ENCODE peak calls at places on chromosomes 12 and 14, in five cellular contexts. F, D, I, T and P are unnamed samples.

GRCh38 chr14:58645641-58646040 is 7.9 kb downstream of the DACT1 start:
- DNase-seq in F (no peak), D (no peak), I (no peak), T (no peak), P (no peak)

GRCh38 chr12:72273499-72273837 is 1.3 kb downstream of the TRHDE start:
- DNase-seq in F (peak), D (no peak), I (no peak), T (no peak), P (no peak)

GRCh38 chr12:65518771-65519170 is 240.3 kb downstream of the MSRB3 start:
- DNase-seq in F (peak), D (peak), I (no peak), T (no peak), P (no peak)

GRCh38 chr12:45191239-45191638 is 24.7 kb upstream of the ANO6 start:
- DNase-seq in F (peak), D (peak), I (no peak), T (peak), P (no peak)

GRCh38 chr14:88793259-88793625 is 489 bp upstream of the EML5 start:
- DNase-seq in F (no peak), D (no peak), I (no peak), T (no peak), P (no peak)

GRCh38 chr12:96112733-96113132 is 77.3 kb upstream of the LTA4H start:
- DNase-seq in F (no peak), D (no peak), I (no peak), T (no peak), P (no peak)

GRCh38 chr12:109357032-109357431 is 9.3 kb downstream of the MYO1H start:
- DNase-seq in F (no peak), D (no peak), I (no peak), T (no peak), P (no peak)

GRCh38 chr12:50734409-50735263 is 29.3 kb upstream of the ATF1 start:
- DNase-seq in F (peak), D (peak), I (peak), T (peak), P (peak)

GRCh38 chr12:81644503-81644902 is 114.6 kb downstream of the PPFIA2 start:
- DNase-seq in F (peak), D (peak), I (no peak), T (peak), P (peak)

GRCh38 chr12:118813778-118814359 is 167.5 kb upstream of the SRRM4 start:
- DNase-seq in F (no peak), D (no peak), I (no peak), T (no peak), P (no peak)

GRCh38 chr12:108856428-108857157 is 790 bp downstream of the SSH1 start:
- DNase-seq in F (peak), D (peak), I (no peak), T (peak), P (no peak)

GRCh38 chr14:77200406-77200985 is 18.9 kb downstream of the TMEM63C start:
- DNase-seq in F (no peak), D (no peak), I (no peak), T (no peak), P (no peak)

GRCh38 chr14:99133563-99134332 is 138.2 kb downstream of the BCL11B start:
- DNase-seq in F (no peak), D (no peak), I (no peak), T (no peak), P (no peak)

GRCh38 chr14:102375126-102375525 is 12.4 kb downstream of the TECPR2 start:
- DNase-seq in F (no peak), D (no peak), I (no peak), T (no peak), P (no peak)

GRCh38 chr12:47804177-47804576 is 15.5 kb downstream of the HDAC7 start:
- DNase-seq in F (no peak), D (no peak), I (no peak), T (no peak), P (no peak)

GRCh38 chr12:121467638-121468403 is 67.9 kb downstream of the RNF34 start:
- DNase-seq in F (no peak), D (peak), I (no peak), T (peak), P (no peak)

GRCh38 chr14:95645016-95645996 is 40.9 kb upstream of the TCL1B start:
- DNase-seq in F (no peak), D (no peak), I (peak), T (no peak), P (no peak)

GRCh38 chr12:113260127-113260526 is 38.9 kb downstream of the TPCN1 start:
- DNase-seq in F (no peak), D (no peak), I (no peak), T (no peak), P (no peak)

GRCh38 chr12:68451261-68452091 is 119.3 kb upstream of the MDM1 start:
- DNase-seq in F (peak), D (peak), I (no peak), T (peak), P (no peak)

GRCh38 chr12:26195641-26196423 is 459 bp downstream of the SSPN start:
- DNase-seq in F (peak), D (peak), I (no peak), T (peak), P (no peak)

GRCh38 chr12:25811656-25812126 is 146.8 kb upstream of the RASSF8 start:
- DNase-seq in F (peak), D (peak), I (no peak), T (peak), P (peak)

GRCh38 chr12:80356092-80356491 is 87.9 kb upstream of the PTPRQ start:
- DNase-seq in F (no peak), D (peak), I (no peak), T (peak), P (no peak)

DNA sequence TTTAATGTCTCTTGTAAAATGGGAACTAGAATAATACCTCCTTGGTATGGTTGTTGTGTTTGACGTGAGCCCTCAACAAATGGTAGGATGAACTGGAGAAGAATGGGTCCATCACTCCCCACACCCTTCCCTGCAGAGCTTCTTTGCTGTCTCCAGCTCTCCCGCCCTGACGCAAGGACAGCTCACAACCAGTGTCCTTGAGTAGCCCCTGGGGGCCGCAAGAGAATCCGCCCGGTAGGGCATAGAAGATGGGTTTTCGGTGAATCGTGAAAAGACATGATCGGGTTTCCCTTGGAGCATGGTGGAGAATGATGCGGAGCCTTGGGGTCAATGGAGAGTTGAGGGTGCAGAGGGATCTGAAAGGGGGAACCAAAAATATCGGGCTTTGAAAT is 6.1 kb upstream of the PAX9 start:
- DNase-seq in F (no peak), D (no peak), I (no peak), T (no peak), P (no peak)
- TF ChIP-seq EZH2 in F (no peak), D (peak), I (no peak), T (no peak), P (no peak)

GRCh38 chr12:132435486-132436187 is 54.3 kb upstream of the FBRSL1 start:
- DNase-seq in F (no peak), D (no peak), I (no peak), T (no peak), P (no peak)

GRCh38 chr12:132438726-132439125 is 51.2 kb upstream of the FBRSL1 start:
- DNase-seq in F (no peak), D (no peak), I (no peak), T (no peak), P (no peak)

GRCh38 chr12:132437252-132438138 is 52.5 kb upstream of the FBRSL1 start:
- DNase-seq in F (no peak), D (no peak), I (no peak), T (no peak), P (no peak)

GRCh38 chr12:132438139-132438700 is 51.7 kb upstream of the FBRSL1 start:
- DNase-seq in F (no peak), D (no peak), I (no peak), T (no peak), P (no peak)

GRCh38 chr12:132436791-132437251 is 53.1 kb upstream of the FBRSL1 start:
- DNase-seq in F (no peak), D (no peak), I (no peak), T (no peak), P (no peak)
- TF ChIP-seq EZH2 in F (no peak), D (no peak), I (no peak), T (no peak), P (no peak)

GRCh38 chr12:53983580-53984572 is 1.1 kb upstream of the HOXC10 start:
- DNase-seq in F (no peak), D (no peak), I (no peak), T (no peak), P (no peak)

GRCh38 chr12:53980448-53981388 is 4.2 kb upstream of the HOXC10 start:
- DNase-seq in F (no peak), D (no peak), I (no peak), T (no peak), P (no peak)

GRCh38 chr12:53981652-53982565 is 3.0 kb upstream of the HOXC10 start:
- DNase-seq in F (no peak), D (no peak), I (no peak), T (no peak), P (no peak)

GRCh38 chr12:53984901-53985357 is at the start of gene HOXC10:
- DNase-seq in F (peak), D (peak), I (peak), T (peak), P (peak)

DNA sequence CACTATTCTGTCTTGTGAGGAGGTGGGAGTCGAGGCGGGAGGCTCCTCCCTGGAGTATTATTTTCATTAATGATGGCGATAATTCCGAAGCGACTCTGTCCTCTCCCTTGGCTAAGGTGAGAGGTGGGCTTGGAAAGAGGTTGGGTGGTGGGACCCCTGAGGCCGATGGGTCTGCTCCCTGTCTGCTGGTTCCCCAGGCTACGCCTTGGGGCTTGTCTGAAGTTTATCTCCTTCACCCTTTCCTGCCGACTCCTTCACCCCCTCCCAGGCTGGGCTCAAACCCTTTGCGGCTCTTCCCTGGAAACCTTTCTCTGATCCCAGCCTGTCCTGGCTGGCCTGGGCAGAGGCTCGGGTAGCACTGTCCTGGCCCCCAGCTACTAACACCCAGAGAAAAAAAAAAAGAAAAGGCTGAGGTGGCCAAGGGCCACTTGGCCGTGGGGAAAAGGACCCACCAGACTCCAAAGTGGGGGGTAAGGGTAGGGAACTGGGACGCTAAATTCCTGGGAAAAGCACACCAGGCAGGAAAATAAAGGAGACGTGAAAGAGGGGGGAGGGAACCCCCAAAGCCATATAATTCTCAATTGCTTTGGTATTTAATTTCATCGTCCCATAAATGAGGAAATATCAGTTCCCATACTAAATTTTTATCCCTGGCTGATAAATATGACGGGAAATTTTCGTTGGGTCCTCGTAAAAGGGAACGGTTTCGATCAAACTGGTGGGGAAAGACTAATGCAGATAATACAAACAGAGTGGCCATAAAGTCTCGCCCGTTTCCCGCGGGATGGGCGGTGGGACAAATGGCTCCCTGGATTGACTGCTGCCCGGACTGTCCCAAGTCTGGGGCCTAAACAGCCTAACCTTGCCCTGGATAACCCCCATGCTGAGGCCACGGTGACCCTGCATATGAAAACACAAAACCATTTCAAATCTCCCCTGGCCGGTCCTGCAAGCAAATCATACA is 2.0 kb upstream of the HOXC10 start:
- DNase-seq in F (no peak), D (no peak), I (no peak), T (no peak), P (no peak)
- TF ChIP-seq EZH2 in F (no peak), D (no peak), I (no peak), T (no peak), P (no peak)

DNA sequence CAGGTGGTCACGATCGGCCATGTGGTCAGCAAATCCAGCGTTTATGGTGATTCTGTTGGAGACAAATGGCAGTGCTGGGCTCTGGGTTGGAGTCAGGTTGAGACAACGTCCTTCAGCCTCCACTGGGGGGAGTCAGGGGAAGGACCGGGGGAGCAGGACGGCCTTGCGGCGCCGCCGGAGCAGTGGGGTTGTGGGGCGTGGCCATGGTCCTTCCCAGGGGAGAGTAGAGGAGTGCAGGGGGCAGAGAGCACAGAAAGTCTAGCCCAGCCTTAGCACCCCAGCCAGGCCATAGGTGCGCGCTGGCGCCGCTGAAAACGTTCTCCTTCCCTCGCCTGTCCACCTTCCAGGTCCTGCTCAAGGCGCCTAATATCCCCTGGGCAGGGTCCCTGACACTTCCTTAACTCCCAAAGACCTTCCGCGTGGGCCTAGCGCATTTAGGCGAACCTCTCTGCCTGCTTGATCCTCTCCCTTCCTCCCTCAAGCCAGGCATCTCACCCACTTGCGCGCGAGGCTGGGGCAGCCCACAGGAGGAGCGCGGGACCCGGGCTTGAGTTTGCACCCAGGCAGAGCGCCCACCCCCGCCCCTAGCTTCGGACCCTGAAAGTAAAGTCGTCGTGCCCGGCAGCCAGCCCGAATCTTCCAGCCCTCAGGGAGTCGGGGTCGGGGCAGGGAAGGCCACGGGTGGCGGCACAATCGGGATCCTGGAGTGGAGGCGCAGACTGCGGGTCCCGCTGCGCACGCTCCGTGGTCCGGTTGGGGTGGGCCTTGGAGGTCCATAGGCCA is 3.1 kb upstream of the KIF26A start:
- DNase-seq in F (peak), D (peak), I (no peak), T (peak), P (no peak)
- TF ChIP-seq EZH2 in F (no peak), D (peak), I (no peak), T (no peak), P (no peak)

GRCh38 chr12:89352492-89353187 is at the start of gene DUSP6:
- DNase-seq in F (peak), D (peak), I (no peak), T (peak), P (peak)

GRCh38 chr12:89354630-89354931 is 2.3 kb upstream of the DUSP6 start:
- DNase-seq in F (no peak), D (no peak), I (no peak), T (no peak), P (no peak)

GRCh38 chr12:89355243-89356068 is 3.2 kb upstream of the DUSP6 start:
- DNase-seq in F (no peak), D (no peak), I (no peak), T (peak), P (no peak)

GRCh38 chr12:89353188-89353822 is 1.0 kb upstream of the DUSP6 start:
- DNase-seq in F (peak), D (peak), I (no peak), T (peak), P (peak)

GRCh38 chr12:89353823-89354629 is 1.7 kb upstream of the DUSP6 start:
- DNase-seq in F (peak), D (peak), I (no peak), T (peak), P (peak)
- TF ChIP-seq EZH2 in F (no peak), D (no peak), I (no peak), T (no peak), P (no peak)

GRCh38 chr14:72645706-72646105 is 248.2 kb downstream of the DPF3 start:
- DNase-seq in F (peak), D (no peak), I (no peak), T (no peak), P (no peak)

GRCh38 chr14:72644758-72645489 is 249.0 kb downstream of the DPF3 start:
- DNase-seq in F (no peak), D (peak), I (no peak), T (no peak), P (peak)

GRCh38 chr14:72646861-72647528 is 246.9 kb downstream of the DPF3 start:
- DNase-seq in F (peak), D (peak), I (no peak), T (peak), P (no peak)

GRCh38 chr14:72649603-72650227 is 244.2 kb downstream of the DPF3 start:
- DNase-seq in F (peak), D (no peak), I (no peak), T (no peak), P (no peak)

GRCh38 chr14:72647782-72648181 is 246.1 kb downstream of the DPF3 start:
- DNase-seq in F (no peak), D (no peak), I (no peak), T (no peak), P (no peak)
- TF ChIP-seq EZH2 in F (no peak), D (no peak), I (no peak), T (no peak), P (no peak)

GRCh38 chr12:30796891-30797371 is 42.2 kb upstream of the CAPRIN2 start:
- DNase-seq in F (peak), D (peak), I (no peak), T (peak), P (no peak)
- TF ChIP-seq EZH2 in F (no peak), D (no peak), I (no peak), T (no peak), P (no peak)

GRCh38 chr12:57215668-57216013 is 953 bp upstream of the NXPH4 start:
- DNase-seq in F (peak), D (peak), I (no peak), T (peak), P (no peak)
- TF ChIP-seq EZH2 in F (no peak), D (no peak), I (peak), T (peak), P (no peak)

DNA sequence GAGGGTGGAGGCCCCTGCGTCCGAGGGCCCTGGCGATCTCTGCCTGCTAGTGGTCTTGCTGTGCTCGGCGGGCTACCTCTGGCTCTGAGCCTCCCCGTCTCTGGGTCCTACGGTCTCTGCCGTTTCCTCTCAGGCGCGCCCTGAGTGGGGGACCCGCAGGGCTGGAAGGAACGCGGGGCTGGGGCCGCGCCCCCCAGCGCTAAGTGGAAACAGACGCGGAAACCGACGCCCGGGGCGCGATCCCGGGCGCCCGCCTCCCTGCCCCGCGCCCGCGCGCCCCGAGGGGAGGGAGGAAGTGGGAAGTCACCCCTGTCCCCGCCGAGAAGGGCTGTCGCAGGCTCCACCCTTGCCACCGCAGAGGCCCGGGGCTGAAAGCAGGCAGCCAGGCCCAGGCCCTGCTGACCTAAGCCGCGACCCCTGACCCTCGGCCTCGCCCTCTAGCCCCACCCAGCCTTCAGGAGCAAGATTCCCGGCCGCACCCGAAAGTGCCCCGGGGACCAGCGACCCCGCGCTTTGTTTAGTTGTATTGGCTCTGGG is 831 bp downstream of the CRIP1 start:
- DNase-seq in F (no peak), D (no peak), I (no peak), T (no peak), P (no peak)
- TF ChIP-seq EZH2 in F (no peak), D (no peak), I (no peak), T (peak), P (no peak)